ENCODE peak calls at places on chromosomes 12 and 14, in nine cellular contexts. One of them, this sample, is unnamed. For H3K27me3, the result is how much of the 10 kb centered on the place peaks cover.

GRCh38 chr12:24798335-24798734 is 150.6 kb downstream of the BCAT1 start:
- DNase-seq in BJ: no peak
- DNase-seq in neural progenitor cell: no peak
- DNase-seq in spleen: no peak
- DNase-seq in CD8-positive, alpha-beta memory T cell: no peak
- DNase-seq in body of pancreas: no peak
- DNase-seq in CD4-positive, alpha-beta memory T cell: no peak
- DNase-seq in uterus: no peak
- DNase-seq in SJCRH30: no peak
- DNase-seq in this sample: no peak

GRCh38 chr14:93375673-93376156 is 28.7 kb downstream of the COX8C start:
- DNase-seq in body of pancreas: no peak
- DNase-seq in CD4-positive, alpha-beta memory T cell: no peak
- DNase-seq in neural progenitor cell: no peak
- DNase-seq in CD8-positive, alpha-beta memory T cell: no peak
- DNase-seq in SJCRH30: no peak
- DNase-seq in spleen: peak
- DNase-seq in uterus: no peak
- DNase-seq in BJ: no peak
- DNase-seq in this sample: no peak

GRCh38 chr12:3611853-3612703 is 121.1 kb downstream of the PRMT8 start:
- DNase-seq in uterus: no peak
- DNase-seq in neural progenitor cell: no peak
- DNase-seq in body of pancreas: no peak
- DNase-seq in spleen: peak
- DNase-seq in CD4-positive, alpha-beta memory T cell: no peak
- DNase-seq in CD8-positive, alpha-beta memory T cell: no peak
- DNase-seq in BJ: no peak
- DNase-seq in SJCRH30: no peak
- DNase-seq in this sample: no peak

GRCh38 chr12:79886917-79887519 is 47.9 kb downstream of the PPP1R12A start:
- DNase-seq in CD4-positive, alpha-beta memory T cell: no peak
- DNase-seq in CD8-positive, alpha-beta memory T cell: no peak
- DNase-seq in SJCRH30: no peak
- DNase-seq in neural progenitor cell: peak
- DNase-seq in body of pancreas: no peak
- DNase-seq in spleen: no peak
- DNase-seq in BJ: no peak
- DNase-seq in uterus: no peak
- DNase-seq in this sample: peak

GRCh38 chr12:54657048-54657696 is 9.0 kb upstream of the DCD start:
- DNase-seq in BJ: no peak
- DNase-seq in spleen: no peak
- DNase-seq in CD4-positive, alpha-beta memory T cell: no peak
- DNase-seq in CD8-positive, alpha-beta memory T cell: no peak
- DNase-seq in uterus: no peak
- DNase-seq in SJCRH30: no peak
- DNase-seq in neural progenitor cell: no peak
- DNase-seq in body of pancreas: no peak
- DNase-seq in this sample: no peak

GRCh38 chr12:107238276-107238675 is 144.9 kb upstream of the CRY1 start:
- DNase-seq in BJ: no peak
- DNase-seq in spleen: no peak
- DNase-seq in CD4-positive, alpha-beta memory T cell: no peak
- DNase-seq in CD8-positive, alpha-beta memory T cell: no peak
- DNase-seq in neural progenitor cell: no peak
- DNase-seq in uterus: no peak
- DNase-seq in SJCRH30: no peak
- DNase-seq in body of pancreas: no peak
- DNase-seq in this sample: no peak

GRCh38 chr12:105986779-105987686 is 151.7 kb downstream of the NUAK1 start:
- DNase-seq in SJCRH30: no peak
- DNase-seq in uterus: no peak
- DNase-seq in CD4-positive, alpha-beta memory T cell: no peak
- DNase-seq in BJ: peak
- DNase-seq in neural progenitor cell: no peak
- DNase-seq in body of pancreas: no peak
- DNase-seq in CD8-positive, alpha-beta memory T cell: no peak
- DNase-seq in spleen: no peak
- DNase-seq in this sample: peak

GRCh38 chr12:65327207-65328076 is 49.0 kb downstream of the MSRB3 start:
- DNase-seq in neural progenitor cell: no peak
- DNase-seq in BJ: peak
- DNase-seq in CD4-positive, alpha-beta memory T cell: no peak
- DNase-seq in uterus: peak
- DNase-seq in SJCRH30: peak
- DNase-seq in CD8-positive, alpha-beta memory T cell: no peak
- DNase-seq in body of pancreas: no peak
- DNase-seq in spleen: no peak
- DNase-seq in this sample: no peak

GRCh38 chr14:101817511-101818001 is 56.0 kb downstream of the PPP2R5C start:
- DNase-seq in neural progenitor cell: no peak
- DNase-seq in CD4-positive, alpha-beta memory T cell: peak
- DNase-seq in body of pancreas: no peak
- DNase-seq in BJ: no peak
- DNase-seq in SJCRH30: no peak
- DNase-seq in spleen: no peak
- DNase-seq in uterus: no peak
- DNase-seq in CD8-positive, alpha-beta memory T cell: peak
- DNase-seq in this sample: no peak

GRCh38 chr12:28550757-28551381 is 360.6 kb downstream of the CCDC91 start:
- DNase-seq in CD8-positive, alpha-beta memory T cell: no peak
- DNase-seq in body of pancreas: no peak
- DNase-seq in uterus: no peak
- DNase-seq in CD4-positive, alpha-beta memory T cell: no peak
- DNase-seq in neural progenitor cell: no peak
- DNase-seq in BJ: no peak
- DNase-seq in SJCRH30: no peak
- DNase-seq in spleen: no peak
- DNase-seq in this sample: peak

GRCh38 chr14:93702946-93703345 is 85.3 kb downstream of the PRIMA1 start:
- DNase-seq in SJCRH30: no peak
- DNase-seq in body of pancreas: no peak
- DNase-seq in BJ: no peak
- DNase-seq in spleen: no peak
- DNase-seq in CD8-positive, alpha-beta memory T cell: no peak
- DNase-seq in CD4-positive, alpha-beta memory T cell: no peak
- DNase-seq in uterus: no peak
- DNase-seq in neural progenitor cell: no peak
- DNase-seq in this sample: peak

GRCh38 chr12:58918475-58918874 is 1.8 kb downstream of the LRIG3 start:
- DNase-seq in CD4-positive, alpha-beta memory T cell: no peak
- DNase-seq in BJ: no peak
- DNase-seq in spleen: no peak
- DNase-seq in neural progenitor cell: peak
- DNase-seq in body of pancreas: no peak
- DNase-seq in CD8-positive, alpha-beta memory T cell: no peak
- DNase-seq in SJCRH30: no peak
- DNase-seq in uterus: no peak
- DNase-seq in this sample: no peak

GRCh38 chr12:67716817-67717216 is 68.3 kb downstream of the DYRK2 start:
- DNase-seq in spleen: no peak
- DNase-seq in SJCRH30: no peak
- DNase-seq in BJ: peak
- DNase-seq in neural progenitor cell: no peak
- DNase-seq in CD4-positive, alpha-beta memory T cell: no peak
- DNase-seq in body of pancreas: no peak
- DNase-seq in CD8-positive, alpha-beta memory T cell: no peak
- DNase-seq in uterus: no peak
- DNase-seq in this sample: no peak

GRCh38 chr12:51788876-51789275 is 59.6 kb downstream of the FIGNL2 start:
- DNase-seq in CD8-positive, alpha-beta memory T cell: no peak
- DNase-seq in BJ: peak
- DNase-seq in uterus: no peak
- DNase-seq in CD4-positive, alpha-beta memory T cell: no peak
- DNase-seq in spleen: no peak
- DNase-seq in body of pancreas: no peak
- DNase-seq in neural progenitor cell: no peak
- DNase-seq in SJCRH30: no peak
- DNase-seq in this sample: peak

GRCh38 chr12:66011731-66012130 is 118.8 kb downstream of the LLPH start:
- DNase-seq in CD8-positive, alpha-beta memory T cell: no peak
- DNase-seq in CD4-positive, alpha-beta memory T cell: no peak
- DNase-seq in SJCRH30: peak
- DNase-seq in BJ: no peak
- DNase-seq in body of pancreas: no peak
- DNase-seq in uterus: no peak
- DNase-seq in spleen: no peak
- DNase-seq in neural progenitor cell: no peak
- DNase-seq in this sample: no peak

GRCh38 chr12:64567570-64567969 is 42.7 kb upstream of the RASSF3 start:
- DNase-seq in SJCRH30: no peak
- DNase-seq in CD4-positive, alpha-beta memory T cell: no peak
- DNase-seq in neural progenitor cell: no peak
- DNase-seq in body of pancreas: no peak
- DNase-seq in spleen: no peak
- DNase-seq in BJ: no peak
- DNase-seq in CD8-positive, alpha-beta memory T cell: no peak
- DNase-seq in uterus: no peak
- DNase-seq in this sample: no peak

GRCh38 chr14:104563191-104563741 is 16.3 kb upstream of the C14orf180 start:
- DNase-seq in uterus: no peak
- DNase-seq in CD4-positive, alpha-beta memory T cell: no peak
- DNase-seq in BJ: no peak
- DNase-seq in neural progenitor cell: no peak
- DNase-seq in body of pancreas: no peak
- DNase-seq in SJCRH30: no peak
- DNase-seq in spleen: no peak
- DNase-seq in CD8-positive, alpha-beta memory T cell: no peak
- DNase-seq in this sample: no peak
- H3K27me3 ChIP-seq in uterus: under half
- H3K27me3 ChIP-seq in CD4-positive, alpha-beta memory T cell: under half
- H3K27me3 ChIP-seq in BJ: under half
- H3K27me3 ChIP-seq in neural progenitor cell: under half
- H3K27me3 ChIP-seq in body of pancreas: under half
- H3K27me3 ChIP-seq in SJCRH30: under half
- H3K27me3 ChIP-seq in spleen: under half
- H3K27me3 ChIP-seq in CD8-positive, alpha-beta memory T cell: under half
- H3K27me3 ChIP-seq in this sample: under half

DNA sequence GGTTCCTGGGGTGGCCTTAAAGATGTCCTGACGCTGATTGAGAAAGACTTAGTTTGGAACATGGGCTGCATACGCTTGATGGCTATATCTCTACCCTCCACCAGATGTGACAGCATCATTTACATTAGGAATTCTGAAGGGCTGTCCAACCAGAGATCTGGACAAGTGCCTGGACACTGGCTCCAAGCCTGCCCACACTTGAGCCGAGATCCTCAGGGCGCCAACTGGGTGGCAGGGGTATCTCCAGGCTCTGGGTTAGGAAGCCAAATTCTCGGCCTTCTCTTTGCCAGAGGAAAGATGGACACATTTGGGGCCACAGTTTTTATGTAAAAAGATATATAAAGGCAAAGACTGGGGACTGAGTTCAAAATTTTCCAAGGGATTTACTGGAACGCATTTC is 246.3 kb downstream of the NTF3 start:
- DNase-seq in uterus: no peak
- DNase-seq in body of pancreas: no peak
- DNase-seq in CD4-positive, alpha-beta memory T cell: no peak
- DNase-seq in neural progenitor cell: no peak
- DNase-seq in SJCRH30: no peak
- DNase-seq in CD8-positive, alpha-beta memory T cell: no peak
- DNase-seq in BJ: no peak
- DNase-seq in spleen: no peak
- DNase-seq in this sample: no peak
- H3K27me3 ChIP-seq in uterus: under half
- H3K27me3 ChIP-seq in body of pancreas: under half
- H3K27me3 ChIP-seq in CD4-positive, alpha-beta memory T cell: under half
- H3K27me3 ChIP-seq in neural progenitor cell: under half
- H3K27me3 ChIP-seq in SJCRH30: under half
- H3K27me3 ChIP-seq in CD8-positive, alpha-beta memory T cell: under half
- H3K27me3 ChIP-seq in BJ: under half
- H3K27me3 ChIP-seq in spleen: under half
- H3K27me3 ChIP-seq in this sample: under half

GRCh38 chr12:130715996-130716917 is at the start of gene RIMBP2:
- DNase-seq in BJ: no peak
- DNase-seq in spleen: peak
- DNase-seq in SJCRH30: no peak
- DNase-seq in CD4-positive, alpha-beta memory T cell: no peak
- DNase-seq in neural progenitor cell: peak
- DNase-seq in uterus: peak
- DNase-seq in CD8-positive, alpha-beta memory T cell: no peak
- DNase-seq in body of pancreas: peak
- DNase-seq in this sample: peak
- H3K27me3 ChIP-seq in BJ: under half
- H3K27me3 ChIP-seq in spleen: half or more
- H3K27me3 ChIP-seq in SJCRH30: under half
- H3K27me3 ChIP-seq in CD4-positive, alpha-beta memory T cell: under half
- H3K27me3 ChIP-seq in neural progenitor cell: half or more
- H3K27me3 ChIP-seq in uterus: under half
- H3K27me3 ChIP-seq in CD8-positive, alpha-beta memory T cell: under half
- H3K27me3 ChIP-seq in body of pancreas: under half
- H3K27me3 ChIP-seq in this sample: under half

DNA sequence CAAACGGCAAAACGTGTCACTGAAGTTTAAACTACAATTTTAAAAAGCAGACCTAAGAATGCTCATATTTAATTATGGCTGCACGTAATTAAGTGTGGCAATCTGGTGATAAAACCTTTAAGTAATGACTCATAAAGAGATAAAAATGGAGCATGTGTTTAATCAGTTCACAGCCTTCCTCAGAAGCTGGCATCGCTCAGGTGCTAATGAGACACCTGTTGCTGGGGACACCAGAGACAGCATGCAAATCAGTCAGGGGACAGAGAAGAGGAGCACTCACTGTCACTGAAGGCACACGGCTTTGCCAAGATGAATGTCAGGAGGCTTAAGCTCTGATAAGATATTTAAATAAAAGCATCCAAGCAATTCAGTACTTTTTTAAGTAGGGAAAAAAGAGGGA is 840.3 kb downstream of the GALC start:
- DNase-seq in CD4-positive, alpha-beta memory T cell: no peak
- DNase-seq in spleen: no peak
- DNase-seq in neural progenitor cell: peak
- DNase-seq in body of pancreas: no peak
- DNase-seq in CD8-positive, alpha-beta memory T cell: no peak
- DNase-seq in uterus: no peak
- DNase-seq in SJCRH30: no peak
- DNase-seq in BJ: no peak
- DNase-seq in this sample: peak
- H3K27me3 ChIP-seq in CD4-positive, alpha-beta memory T cell: under half
- H3K27me3 ChIP-seq in spleen: under half
- H3K27me3 ChIP-seq in neural progenitor cell: half or more
- H3K27me3 ChIP-seq in body of pancreas: under half
- H3K27me3 ChIP-seq in CD8-positive, alpha-beta memory T cell: under half
- H3K27me3 ChIP-seq in uterus: under half
- H3K27me3 ChIP-seq in SJCRH30: under half
- H3K27me3 ChIP-seq in BJ: under half
- H3K27me3 ChIP-seq in this sample: under half

GRCh38 chr14:36512585-36513003 is 7.4 kb downstream of the NKX2-1 start:
- DNase-seq in SJCRH30: no peak
- DNase-seq in spleen: no peak
- DNase-seq in body of pancreas: no peak
- DNase-seq in CD8-positive, alpha-beta memory T cell: no peak
- DNase-seq in uterus: no peak
- DNase-seq in CD4-positive, alpha-beta memory T cell: no peak
- DNase-seq in neural progenitor cell: no peak
- DNase-seq in BJ: no peak
- DNase-seq in this sample: peak
- H3K27me3 ChIP-seq in SJCRH30: under half
- H3K27me3 ChIP-seq in spleen: half or more
- H3K27me3 ChIP-seq in body of pancreas: half or more
- H3K27me3 ChIP-seq in CD8-positive, alpha-beta memory T cell: under half
- H3K27me3 ChIP-seq in uterus: half or more
- H3K27me3 ChIP-seq in CD4-positive, alpha-beta memory T cell: under half
- H3K27me3 ChIP-seq in neural progenitor cell: half or more
- H3K27me3 ChIP-seq in BJ: half or more
- H3K27me3 ChIP-seq in this sample: half or more

GRCh38 chr14:37594916-37595808 is at the start of the genes FOXA1 and TTC6:
- DNase-seq in BJ: no peak
- DNase-seq in SJCRH30: peak
- DNase-seq in CD4-positive, alpha-beta memory T cell: no peak
- DNase-seq in spleen: no peak
- DNase-seq in neural progenitor cell: peak
- DNase-seq in CD8-positive, alpha-beta memory T cell: no peak
- DNase-seq in body of pancreas: peak
- DNase-seq in uterus: no peak
- DNase-seq in this sample: peak
- H3K27me3 ChIP-seq in BJ: half or more
- H3K27me3 ChIP-seq in SJCRH30: under half
- H3K27me3 ChIP-seq in CD4-positive, alpha-beta memory T cell: under half
- H3K27me3 ChIP-seq in spleen: half or more
- H3K27me3 ChIP-seq in neural progenitor cell: half or more
- H3K27me3 ChIP-seq in CD8-positive, alpha-beta memory T cell: under half
- H3K27me3 ChIP-seq in body of pancreas: under half
- H3K27me3 ChIP-seq in uterus: half or more
- H3K27me3 ChIP-seq in this sample: half or more

This sample was measured in mesendoderm.